ENCODE peak calls at places on chromosome 2, in seven cellular contexts. V is RWPE2, Z is substantia nigra, T is brain microvascular endothelial cell, N is dorsolateral prefrontal cortex, G is MM.1S, D is Kasumi-1. O is an unnamed sample.
A peak's percentile ranks its signal among the peaks of the same experiment; 100 is the strongest.

GRCh38 chr2:3257166-3257565 is 120.5 kb downstream of the EIPR1 start:
- DNase-seq in V (no peak), Z (no peak), T (peak; percentile 27), N (peak; percentile 60), G (no peak), D (no peak), O (no peak)

GRCh38 chr2:226424971-226425370 is 374.6 kb downstream of the IRS1 start:
- DNase-seq in V (no peak), Z (no peak), T (no peak), N (no peak), G (no peak), D (no peak), O (no peak)

GRCh38 chr2:36704475-36705150 is 8.1 kb downstream of the VIT start:
- DNase-seq in V (no peak), Z (no peak), T (no peak), N (no peak), G (no peak), D (no peak), O (no peak)

GRCh38 chr2:62931536-62931935 is 119.1 kb upstream of the OTX1 start:
- DNase-seq in V (no peak), Z (no peak), T (no peak), N (no peak), G (no peak), D (no peak), O (no peak)

GRCh38 chr2:1798425-1799144 is 54.3 kb upstream of the PXDN start:
- DNase-seq in V (no peak), Z (no peak), T (no peak), N (no peak), G (no peak), D (no peak), O (no peak)

GRCh38 chr2:147623328-147623727 is 221.5 kb upstream of the ACVR2A start:
- DNase-seq in V (no peak), Z (no peak), T (no peak), N (no peak), G (peak; percentile 31), D (peak; percentile 69), O (no peak)

GRCh38 chr2:238974510-238975166 is 126.8 kb downstream of the TWIST2 start:
- DNase-seq in V (no peak), Z (peak; percentile 48), T (peak; percentile 52), N (peak; percentile 24), G (no peak), D (no peak), O (no peak)

GRCh38 chr2:238461051-238461450 is 34.3 kb downstream of the ASB1 start:
- DNase-seq in V (no peak), Z (no peak), T (no peak), N (no peak), G (no peak), D (no peak), O (no peak)

GRCh38 chr2:163610817-163611556 is 124.8 kb downstream of the FIGN start:
- DNase-seq in V (no peak), Z (peak; percentile 55), T (no peak), N (peak; percentile 14), G (no peak), D (no peak), O (no peak)

GRCh38 chr2:164430166-164430783 is 191.0 kb downstream of the GRB14 start:
- DNase-seq in V (no peak), Z (peak; percentile 23), T (peak; percentile 46), N (peak; percentile 14), G (peak; percentile 71), D (peak; percentile 89), O (peak; percentile 0)

GRCh38 chr2:240569998-240570530 is 1.8 kb downstream of the RNPEPL1 start:
- DNase-seq in V (peak; percentile 39), Z (no peak), T (no peak), N (no peak), G (no peak), D (no peak), O (no peak)

GRCh38 chr2:55133467-55134315 is 83.4 kb upstream of the RTN4 start:
- DNase-seq in V (no peak), Z (peak; percentile 77), T (peak; percentile 81), N (no peak), G (peak; percentile 57), D (peak; percentile 20), O (peak; percentile 46)

GRCh38 chr2:232637832-232638231 is 4.4 kb downstream of the EFHD1 start:
- DNase-seq in V (no peak), Z (peak; percentile 27), T (no peak), N (no peak), G (no peak), D (no peak), O (no peak)

GRCh38 chr2:48755473-48755872 is at the start of gene LHCGR:
- DNase-seq in V (no peak), Z (no peak), T (no peak), N (no peak), G (no peak), D (no peak), O (no peak)

GRCh38 chr2:174951746-174952145 is 53.4 kb downstream of the CHN1 start:
- DNase-seq in V (no peak), Z (no peak), T (peak; percentile 49), N (no peak), G (no peak), D (no peak), O (no peak)

GRCh38 chr2:68512352-68512751 is 45.0 kb downstream of the APLF start:
- DNase-seq in V (no peak), Z (no peak), T (no peak), N (no peak), G (no peak), D (no peak), O (no peak)

GRCh38 chr2:15117409-15118030 is 443.6 kb downstream of the NBAS start:
- DNase-seq in V (no peak), Z (no peak), T (no peak), N (no peak), G (no peak), D (no peak), O (no peak)

GRCh38 chr2:96538487-96539214 is 2.1 kb downstream of the ARID5A start:
- DNase-seq in V (no peak), Z (peak; percentile 88), T (peak; percentile 47), N (peak; percentile 82), G (peak; percentile 90), D (peak; percentile 74), O (peak; percentile 86)

GRCh38 chr2:9814129-9814868 is 29.0 kb upstream of the TAF1B start:
- DNase-seq in V (peak; percentile 54), Z (no peak), T (no peak), N (no peak), G (no peak), D (no peak), O (no peak)

GRCh38 chr2:63827749-63828148 is 13.9 kb upstream of the UGP2 start:
- DNase-seq in V (no peak), Z (no peak), T (peak; percentile 88), N (no peak), G (peak; percentile 88), D (no peak), O (no peak)

GRCh38 chr2:231780123-231780908 is 766 bp downstream of the PDE6D start:
- DNase-seq in V (no peak), Z (no peak), T (peak; percentile 24), N (no peak), G (no peak), D (no peak), O (no peak)

GRCh38 chr2:173648816-173649215 is 294.1 kb downstream of the CDCA7 start:
- DNase-seq in V (no peak), Z (no peak), T (no peak), N (no peak), G (no peak), D (no peak), O (no peak)

GRCh38 chr2:221034973-221035372 is 537.1 kb downstream of the EPHA4 start:
- DNase-seq in V (no peak), Z (no peak), T (no peak), N (no peak), G (no peak), D (no peak), O (no peak)

GRCh38 chr2:239263937-239264837 is 136.6 kb downstream of the HDAC4 start:
- DNase-seq in V (peak; percentile 65), Z (no peak), T (no peak), N (peak; percentile 41), G (no peak), D (peak; percentile 12), O (no peak)

O was measured in C1 segment of cervical spinal cord.